ENCODE peak calls at places on chromosomes 6 and 20, in nine cellular contexts. L, X, T, D, K, I, N, H and Z are unnamed samples.

GRCh38 chr6:157486632-157487031 is 105.6 kb downstream of the ZDHHC14 start:
- DNase-seq in H (no peak), N (no peak), I (no peak), L (no peak), X (no peak), K (no peak), D (no peak), T (no peak), Z (no peak)

GRCh38 chr6:167855825-167856425 is 29.2 kb downstream of the AFDN start:
- DNase-seq in X (peak; percentile 99), I (no peak), K (no peak), H (peak; percentile 95), N (peak; percentile 98), D (peak; percentile 95), T (no peak), L (no peak), Z (peak; percentile 97)

GRCh38 chr6:153000243-153000642 is 2.3 kb downstream of the MTRF1L start:
- DNase-seq in L (no peak), D (no peak), N (no peak), H (no peak), I (no peak), T (no peak), K (no peak), X (no peak), Z (no peak)

GRCh38 chr20:62120990-62121775 is 1.1 kb upstream of the LSM14B start:
- DNase-seq in D (no peak), X (peak; percentile 42), H (peak; percentile 74), L (peak; percentile 80), T (peak; percentile 18), N (peak; percentile 48), K (no peak), I (peak; percentile 85), Z (peak; percentile 59)

GRCh38 chr6:165662671-165663282 is at the start of gene PDE10A:
- DNase-seq in T (peak; percentile 86), K (no peak), D (peak; percentile 3), X (no peak), N (no peak), L (no peak), H (peak; percentile 20), I (no peak), Z (peak; percentile 12)

GRCh38 chr20:8656335-8656734 is 412.6 kb upstream of the PLCB4 start:
- DNase-seq in K (no peak), H (no peak), T (no peak), D (no peak), L (no peak), X (peak; percentile 5), N (peak; percentile 6), I (no peak), Z (no peak)

GRCh38 chr6:50655848-50656453 is 57.4 kb upstream of the TFAP2D start:
- DNase-seq in T (peak; percentile 39), D (no peak), K (no peak), N (no peak), X (peak; percentile 13), H (peak; percentile 0), I (no peak), L (no peak), Z (peak; percentile 36)

GRCh38 chr20:9889270-9889981 is 50.5 kb upstream of the PAK5 start:
- DNase-seq in I (no peak), L (no peak), D (no peak), N (no peak), H (no peak), K (no peak), T (no peak), X (no peak), Z (no peak)

GRCh38 chr6:145863396-145863795 is 48.8 kb upstream of the FBXO30 start:
- DNase-seq in K (no peak), N (no peak), I (no peak), H (no peak), T (no peak), D (no peak), L (no peak), X (no peak), Z (no peak)

GRCh38 chr6:137051790-137052472 is 7.2 kb upstream of the IL20RA start:
- DNase-seq in D (no peak), X (peak; percentile 13), L (no peak), H (no peak), K (no peak), T (no peak), N (no peak), I (no peak), Z (no peak)

GRCh38 chr6:160041608-160042007 is 72.7 kb downstream of the IGF2R start:
- DNase-seq in H (peak; percentile 88), L (no peak), T (no peak), D (peak; percentile 82), N (peak; percentile 88), I (peak; percentile 80), X (peak; percentile 84), K (peak; percentile 73), Z (peak; percentile 82)

GRCh38 chr6:132993738-132994137 is 179.4 kb downstream of the RPS12 start:
- DNase-seq in X (no peak), N (no peak), D (no peak), L (no peak), I (no peak), T (no peak), K (no peak), H (no peak), Z (no peak)

DNA sequence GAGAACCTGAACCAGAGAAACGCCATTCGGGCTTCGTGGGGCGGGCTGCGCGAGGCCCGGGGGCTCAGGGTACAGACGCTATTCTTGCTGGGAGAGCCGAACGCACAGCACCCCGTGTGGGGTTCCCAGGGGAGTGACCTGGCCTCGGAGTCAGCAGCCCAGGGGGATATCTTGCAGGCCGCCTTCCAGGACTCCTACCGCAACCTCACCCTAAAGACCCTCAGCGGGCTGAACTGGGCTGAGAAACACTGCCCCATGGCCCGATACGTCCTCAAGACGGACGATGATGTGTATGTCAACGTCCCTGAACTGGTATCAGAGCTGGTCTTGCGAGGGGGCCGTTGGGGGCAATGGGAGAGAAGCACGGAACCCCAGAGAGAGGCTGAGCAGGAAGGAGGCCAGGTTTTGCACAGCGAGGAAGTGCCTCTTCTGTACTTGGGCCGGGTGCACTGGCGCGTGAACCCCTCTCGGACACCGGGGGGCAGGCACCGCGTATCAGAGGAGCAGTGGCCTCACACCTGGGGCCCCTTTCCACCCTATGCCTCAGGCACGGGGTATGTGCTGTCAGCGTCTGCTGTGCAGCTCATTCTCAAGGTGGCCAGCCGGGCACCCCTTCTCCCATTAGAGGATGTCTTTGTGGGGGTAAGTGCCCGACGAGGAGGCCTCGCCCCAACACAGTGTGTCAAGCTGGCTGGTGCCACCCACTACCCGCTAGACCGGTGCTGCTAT is 904 bp downstream of the B3GALT4 start:
- DNase-seq in K (no peak), N (no peak), L (no peak), I (no peak), X (no peak), D (no peak), H (peak; percentile 7), T (peak; percentile 29), Z (no peak)
- TF ChIP-seq CTCF in K (no peak), N (no peak), L (no peak), I (no peak), X (no peak), D (no peak), H (no peak), T (no peak), Z (no peak)

DNA sequence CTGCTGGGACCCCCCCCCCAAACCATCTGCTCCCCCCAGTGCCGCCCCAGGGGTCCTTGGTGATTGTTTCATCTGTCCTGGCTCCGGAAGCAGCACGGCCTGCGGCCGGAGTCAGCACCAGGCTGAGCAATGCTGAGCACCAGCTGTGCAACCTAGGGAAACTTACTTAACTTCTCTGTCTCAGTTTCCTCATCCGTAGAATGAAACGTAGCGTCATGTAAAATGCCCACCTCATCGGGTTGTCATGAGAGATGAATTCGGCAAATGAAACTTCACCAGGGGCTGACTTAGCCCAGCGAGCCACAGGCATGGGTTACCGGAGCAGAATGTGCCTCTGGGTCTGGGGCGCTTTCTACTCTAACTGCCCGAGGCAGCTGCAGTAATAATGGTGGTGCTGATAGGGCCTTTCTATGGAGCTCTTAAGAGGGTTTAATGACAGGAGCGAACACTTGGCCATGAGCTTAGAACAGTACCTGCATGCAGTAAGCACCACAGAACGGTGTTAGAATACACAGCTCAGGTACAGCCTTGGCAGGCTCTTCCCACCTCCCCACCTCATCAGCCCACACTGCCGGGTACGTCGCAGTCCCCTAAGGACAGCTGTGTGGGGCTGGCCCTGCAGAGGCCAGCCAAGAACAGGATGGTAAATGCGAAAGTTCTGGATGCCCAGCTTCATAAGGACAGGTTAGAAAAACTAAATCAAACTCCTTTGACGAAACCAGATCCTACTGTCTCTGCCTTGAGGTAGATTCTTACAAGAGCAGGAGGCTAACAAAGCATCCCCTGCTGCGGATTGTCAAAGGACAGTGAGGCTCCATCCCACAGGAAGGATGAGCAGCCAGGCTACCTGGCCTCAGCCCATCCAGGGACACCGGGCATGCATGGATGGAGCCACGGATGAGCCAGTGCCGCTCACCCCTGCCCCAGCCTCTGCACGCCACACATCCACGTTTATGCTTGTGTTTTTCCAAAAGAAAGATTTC is 1.5 kb downstream of the THBS2 start:
- DNase-seq in K (no peak), I (peak; percentile 31), X (no peak), N (no peak), H (no peak), T (peak; percentile 59), D (no peak), L (peak; percentile 59), Z (no peak)
- H3K4me3 ChIP-seq in K (peak overlapping the region; percentile 20), I (peak overlapping the region; percentile 37), X (peak overlapping the region; percentile 35), N (peak overlapping the region; percentile 87), H (peak overlapping the region; percentile 91), T (peak overlapping the region; percentile 32), D (no peak overlapping the region), L (peak overlapping the region; percentile 32), Z (no peak overlapping the region)

GRCh38 chr20:46544576-46544975 is 5.9 kb downstream of the OCSTAMP start:
- DNase-seq in T (no peak), H (peak; percentile 51), L (no peak), N (no peak), I (no peak), K (no peak), X (peak; percentile 4), D (no peak), Z (peak; percentile 22)
- TF ChIP-seq CTCF in T (no peak), H (peak; percentile 18), L (no peak), N (no peak), I (no peak), K (no peak), X (no peak), D (no peak), Z (peak; percentile 17)

GRCh38 chr6:36677753-36678487 is 594 bp upstream of the CDKN1A start:
- DNase-seq in H (no peak), T (no peak), X (no peak), D (peak; percentile 62), I (no peak), L (no peak), K (no peak), N (peak; percentile 3), Z (peak; percentile 49)
- H3K4me3 ChIP-seq in H (peak overlapping the region; percentile 40), T (peak overlapping the region; percentile 65), X (peak overlapping the region; percentile 85), D (peak overlapping the region; percentile 96), I (peak overlapping the region; percentile 86), L (peak overlapping the region; percentile 11), K (peak overlapping the region; percentile 76), N (peak overlapping the region; percentile 82), Z (peak overlapping the region; percentile 94)

GRCh38 chr6:44265003-44265842 is at the start of gene NFKBIE:
- DNase-seq in I (peak; percentile 97), X (peak; percentile 91), K (peak; percentile 94), H (peak; percentile 84), T (peak; percentile 96), D (peak; percentile 94), N (peak; percentile 83), L (peak; percentile 98), Z (peak; percentile 95)
- TF ChIP-seq CTCF in I (peak; percentile 17), X (peak; percentile 37), K (no peak), H (no peak), T (peak; percentile 40), D (peak; percentile 40), N (no peak), L (peak; percentile 26), Z (peak; percentile 24)